ENCODE peak calls at places on chromosomes 5 and 9, in ten cellular contexts. One of them, this sample, is unnamed.

GRCh38 chr5:131926168-131926567 is 19.3 kb downstream of the MEIKIN start:
- DNase-seq in MV-4-11: no peak
- DNase-seq in AG09309: no peak
- DNase-seq in ELR: no peak
- DNase-seq in M059J: no peak
- DNase-seq in hypothalamus: no peak
- DNase-seq in kidney tubule cell: no peak
- DNase-seq in type B pancreatic cell: no peak
- DNase-seq in upper lobe of right lung: no peak
- DNase-seq in T-helper 17 cell: no peak
- DNase-seq in this sample: no peak

GRCh38 chr5:154190652-154191304 is at the start of gene GALNT10:
- DNase-seq in MV-4-11: peak
- DNase-seq in AG09309: no peak
- DNase-seq in ELR: peak
- DNase-seq in M059J: peak
- DNase-seq in hypothalamus: no peak
- DNase-seq in kidney tubule cell: peak
- DNase-seq in type B pancreatic cell: peak
- DNase-seq in upper lobe of right lung: peak
- DNase-seq in T-helper 17 cell: peak
- DNase-seq in this sample: no peak

GRCh38 chr5:141172381-141173204 is at the start of gene PCDHB7:
- DNase-seq in MV-4-11: no peak
- DNase-seq in AG09309: no peak
- DNase-seq in ELR: peak
- DNase-seq in M059J: peak
- DNase-seq in hypothalamus: no peak
- DNase-seq in kidney tubule cell: peak
- DNase-seq in type B pancreatic cell: no peak
- DNase-seq in upper lobe of right lung: no peak
- DNase-seq in T-helper 17 cell: no peak
- DNase-seq in this sample: no peak

GRCh38 chr9:116232425-116233159 is 79.0 kb downstream of the PAPPA start:
- DNase-seq in MV-4-11: no peak
- DNase-seq in AG09309: no peak
- DNase-seq in ELR: peak
- DNase-seq in M059J: peak
- DNase-seq in hypothalamus: no peak
- DNase-seq in kidney tubule cell: peak
- DNase-seq in type B pancreatic cell: no peak
- DNase-seq in upper lobe of right lung: no peak
- DNase-seq in T-helper 17 cell: no peak
- DNase-seq in this sample: peak

GRCh38 chr5:66896207-66896606 is 300.0 kb downstream of the MAST4 start:
- DNase-seq in MV-4-11: no peak
- DNase-seq in AG09309: no peak
- DNase-seq in ELR: peak
- DNase-seq in M059J: peak
- DNase-seq in hypothalamus: no peak
- DNase-seq in kidney tubule cell: peak
- DNase-seq in type B pancreatic cell: no peak
- DNase-seq in upper lobe of right lung: no peak
- DNase-seq in T-helper 17 cell: no peak
- DNase-seq in this sample: no peak

GRCh38 chr5:80054682-80055081 is 19.5 kb downstream of the THBS4 start:
- DNase-seq in MV-4-11: no peak
- DNase-seq in AG09309: no peak
- DNase-seq in ELR: peak
- DNase-seq in M059J: peak
- DNase-seq in hypothalamus: no peak
- DNase-seq in kidney tubule cell: peak
- DNase-seq in type B pancreatic cell: no peak
- DNase-seq in upper lobe of right lung: no peak
- DNase-seq in T-helper 17 cell: no peak
- DNase-seq in this sample: no peak

GRCh38 chr9:115766495-115766894 is 387.1 kb upstream of the PAPPA start:
- DNase-seq in MV-4-11: no peak
- DNase-seq in AG09309: no peak
- DNase-seq in ELR: no peak
- DNase-seq in M059J: no peak
- DNase-seq in hypothalamus: no peak
- DNase-seq in kidney tubule cell: no peak
- DNase-seq in type B pancreatic cell: no peak
- DNase-seq in upper lobe of right lung: no peak
- DNase-seq in T-helper 17 cell: no peak
- DNase-seq in this sample: no peak

GRCh38 chr5:103667068-103667467 is 104.5 kb upstream of the NUDT12 start:
- DNase-seq in MV-4-11: no peak
- DNase-seq in AG09309: no peak
- DNase-seq in ELR: peak
- DNase-seq in M059J: peak
- DNase-seq in hypothalamus: no peak
- DNase-seq in kidney tubule cell: peak
- DNase-seq in type B pancreatic cell: no peak
- DNase-seq in upper lobe of right lung: no peak
- DNase-seq in T-helper 17 cell: no peak
- DNase-seq in this sample: peak

GRCh38 chr5:106205916-106206571 is 1464.7 kb downstream of the EFNA5 start:
- DNase-seq in MV-4-11: no peak
- DNase-seq in AG09309: no peak
- DNase-seq in ELR: no peak
- DNase-seq in M059J: no peak
- DNase-seq in hypothalamus: no peak
- DNase-seq in kidney tubule cell: no peak
- DNase-seq in type B pancreatic cell: no peak
- DNase-seq in upper lobe of right lung: no peak
- DNase-seq in T-helper 17 cell: no peak
- DNase-seq in this sample: no peak

GRCh38 chr5:7754997-7755596 is 95.8 kb downstream of the CFAP90 start:
- DNase-seq in MV-4-11: peak
- DNase-seq in AG09309: no peak
- DNase-seq in ELR: peak
- DNase-seq in M059J: peak
- DNase-seq in hypothalamus: no peak
- DNase-seq in kidney tubule cell: peak
- DNase-seq in type B pancreatic cell: no peak
- DNase-seq in upper lobe of right lung: peak
- DNase-seq in T-helper 17 cell: no peak
- DNase-seq in this sample: no peak

GRCh38 chr5:125372694-125373621 is 626.5 kb upstream of the ZNF608 start:
- DNase-seq in MV-4-11: no peak
- DNase-seq in AG09309: peak
- DNase-seq in ELR: peak
- DNase-seq in M059J: peak
- DNase-seq in hypothalamus: no peak
- DNase-seq in kidney tubule cell: peak
- DNase-seq in type B pancreatic cell: no peak
- DNase-seq in upper lobe of right lung: no peak
- DNase-seq in T-helper 17 cell: no peak
- DNase-seq in this sample: peak

GRCh38 chr5:123937230-123937629 is 425.3 kb downstream of the CSNK1G3 start:
- DNase-seq in MV-4-11: peak
- DNase-seq in AG09309: peak
- DNase-seq in ELR: peak
- DNase-seq in M059J: peak
- DNase-seq in hypothalamus: no peak
- DNase-seq in kidney tubule cell: peak
- DNase-seq in type B pancreatic cell: no peak
- DNase-seq in upper lobe of right lung: no peak
- DNase-seq in T-helper 17 cell: no peak
- DNase-seq in this sample: peak

GRCh38 chr9:34653610-34654072 is 1.7 kb downstream of the IL11RA start:
- DNase-seq in MV-4-11: no peak
- DNase-seq in AG09309: no peak
- DNase-seq in ELR: no peak
- DNase-seq in M059J: no peak
- DNase-seq in hypothalamus: no peak
- DNase-seq in kidney tubule cell: no peak
- DNase-seq in type B pancreatic cell: no peak
- DNase-seq in upper lobe of right lung: no peak
- DNase-seq in T-helper 17 cell: no peak
- DNase-seq in this sample: no peak

GRCh38 chr9:130770679-130771442 is 64.2 kb upstream of the ABL1 start:
- DNase-seq in MV-4-11: peak
- DNase-seq in AG09309: peak
- DNase-seq in ELR: peak
- DNase-seq in M059J: peak
- DNase-seq in hypothalamus: no peak
- DNase-seq in kidney tubule cell: peak
- DNase-seq in type B pancreatic cell: no peak
- DNase-seq in upper lobe of right lung: no peak
- DNase-seq in T-helper 17 cell: no peak
- DNase-seq in this sample: no peak

GRCh38 chr9:119289740-119290139 is 79.5 kb downstream of the BRINP1 start:
- DNase-seq in MV-4-11: peak
- DNase-seq in AG09309: no peak
- DNase-seq in ELR: peak
- DNase-seq in M059J: peak
- DNase-seq in hypothalamus: no peak
- DNase-seq in kidney tubule cell: peak
- DNase-seq in type B pancreatic cell: no peak
- DNase-seq in upper lobe of right lung: no peak
- DNase-seq in T-helper 17 cell: no peak
- DNase-seq in this sample: no peak

GRCh38 chr9:132978451-132979087 is at the start of gene GFI1B:
- DNase-seq in MV-4-11: peak
- DNase-seq in AG09309: no peak
- DNase-seq in ELR: no peak
- DNase-seq in M059J: no peak
- DNase-seq in hypothalamus: no peak
- DNase-seq in kidney tubule cell: no peak
- DNase-seq in type B pancreatic cell: no peak
- DNase-seq in upper lobe of right lung: no peak
- DNase-seq in T-helper 17 cell: no peak
- DNase-seq in this sample: no peak

GRCh38 chr5:31531888-31532710 is at the start of the genes C5orf22 and DROSHA:
- DNase-seq in MV-4-11: peak
- DNase-seq in AG09309: peak
- DNase-seq in ELR: peak
- DNase-seq in M059J: peak
- DNase-seq in hypothalamus: peak
- DNase-seq in kidney tubule cell: peak
- DNase-seq in type B pancreatic cell: peak
- DNase-seq in upper lobe of right lung: peak
- DNase-seq in T-helper 17 cell: peak
- DNase-seq in this sample: peak

GRCh38 chr5:55540024-55540423 is 5.3 kb upstream of the PLPP1 start:
- DNase-seq in MV-4-11: no peak
- DNase-seq in AG09309: no peak
- DNase-seq in ELR: peak
- DNase-seq in M059J: peak
- DNase-seq in hypothalamus: no peak
- DNase-seq in kidney tubule cell: peak
- DNase-seq in type B pancreatic cell: no peak
- DNase-seq in upper lobe of right lung: no peak
- DNase-seq in T-helper 17 cell: no peak
- DNase-seq in this sample: peak

GRCh38 chr5:73836607-73837006 is 210.6 kb downstream of the ARHGEF28 start:
- DNase-seq in MV-4-11: no peak
- DNase-seq in AG09309: no peak
- DNase-seq in ELR: no peak
- DNase-seq in M059J: no peak
- DNase-seq in hypothalamus: no peak
- DNase-seq in kidney tubule cell: no peak
- DNase-seq in type B pancreatic cell: no peak
- DNase-seq in upper lobe of right lung: no peak
- DNase-seq in T-helper 17 cell: no peak
- DNase-seq in this sample: no peak

GRCh38 chr9:83034587-83034986 is 28.4 kb downstream of the RASEF start:
- DNase-seq in MV-4-11: no peak
- DNase-seq in AG09309: no peak
- DNase-seq in ELR: peak
- DNase-seq in M059J: peak
- DNase-seq in hypothalamus: no peak
- DNase-seq in kidney tubule cell: peak
- DNase-seq in type B pancreatic cell: no peak
- DNase-seq in upper lobe of right lung: no peak
- DNase-seq in T-helper 17 cell: no peak
- DNase-seq in this sample: no peak

GRCh38 chr5:112012112-112012511 is 255.1 kb upstream of the NREP start:
- DNase-seq in MV-4-11: no peak
- DNase-seq in AG09309: no peak
- DNase-seq in ELR: peak
- DNase-seq in M059J: peak
- DNase-seq in hypothalamus: no peak
- DNase-seq in kidney tubule cell: no peak
- DNase-seq in type B pancreatic cell: no peak
- DNase-seq in upper lobe of right lung: no peak
- DNase-seq in T-helper 17 cell: no peak
- DNase-seq in this sample: no peak

GRCh38 chr5:33832904-33833575 is 58.8 kb downstream of the ADAMTS12 start:
- DNase-seq in MV-4-11: no peak
- DNase-seq in AG09309: no peak
- DNase-seq in ELR: peak
- DNase-seq in M059J: peak
- DNase-seq in hypothalamus: no peak
- DNase-seq in kidney tubule cell: peak
- DNase-seq in type B pancreatic cell: no peak
- DNase-seq in upper lobe of right lung: no peak
- DNase-seq in T-helper 17 cell: no peak
- DNase-seq in this sample: peak

GRCh38 chr5:150234606-150235547 is 45.0 kb downstream of the SLC6A7 start:
- DNase-seq in MV-4-11: peak
- DNase-seq in AG09309: no peak
- DNase-seq in ELR: no peak
- DNase-seq in M059J: no peak
- DNase-seq in hypothalamus: no peak
- DNase-seq in kidney tubule cell: no peak
- DNase-seq in type B pancreatic cell: no peak
- DNase-seq in upper lobe of right lung: no peak
- DNase-seq in T-helper 17 cell: no peak
- DNase-seq in this sample: no peak

GRCh38 chr9:81986051-81986450 is 2.5 kb upstream of the SPATA31D1 start:
- DNase-seq in MV-4-11: no peak
- DNase-seq in AG09309: no peak
- DNase-seq in ELR: no peak
- DNase-seq in M059J: no peak
- DNase-seq in hypothalamus: no peak
- DNase-seq in kidney tubule cell: no peak
- DNase-seq in type B pancreatic cell: no peak
- DNase-seq in upper lobe of right lung: no peak
- DNase-seq in T-helper 17 cell: no peak
- DNase-seq in this sample: no peak

GRCh38 chr5:175753536-175753890 is 95.6 kb downstream of the HRH2 start:
- DNase-seq in MV-4-11: no peak
- DNase-seq in AG09309: no peak
- DNase-seq in ELR: no peak
- DNase-seq in M059J: no peak
- DNase-seq in hypothalamus: no peak
- DNase-seq in kidney tubule cell: no peak
- DNase-seq in type B pancreatic cell: peak
- DNase-seq in upper lobe of right lung: no peak
- DNase-seq in T-helper 17 cell: no peak
- DNase-seq in this sample: no peak

GRCh38 chr5:141430332-141431113 is at the start of gene PCDHGA12:
- DNase-seq in MV-4-11: peak
- DNase-seq in AG09309: peak
- DNase-seq in ELR: peak
- DNase-seq in M059J: no peak
- DNase-seq in hypothalamus: no peak
- DNase-seq in kidney tubule cell: peak
- DNase-seq in type B pancreatic cell: no peak
- DNase-seq in upper lobe of right lung: no peak
- DNase-seq in T-helper 17 cell: no peak
- DNase-seq in this sample: no peak

GRCh38 chr9:73183917-73184861 is 32.5 kb downstream of the ANXA1 start:
- DNase-seq in MV-4-11: peak
- DNase-seq in AG09309: peak
- DNase-seq in ELR: peak
- DNase-seq in M059J: peak
- DNase-seq in hypothalamus: no peak
- DNase-seq in kidney tubule cell: peak
- DNase-seq in type B pancreatic cell: no peak
- DNase-seq in upper lobe of right lung: no peak
- DNase-seq in T-helper 17 cell: no peak
- DNase-seq in this sample: no peak

GRCh38 chr9:97803167-97804058 is 49.6 kb upstream of the FOXE1 start:
- DNase-seq in MV-4-11: peak
- DNase-seq in AG09309: no peak
- DNase-seq in ELR: peak
- DNase-seq in M059J: peak
- DNase-seq in hypothalamus: peak
- DNase-seq in kidney tubule cell: peak
- DNase-seq in type B pancreatic cell: peak
- DNase-seq in upper lobe of right lung: peak
- DNase-seq in T-helper 17 cell: peak
- DNase-seq in this sample: no peak